ENCODE peak calls at places on chromosomes 5 and 9, in five cellular contexts. P, R, C, U and N are unnamed samples.

GRCh38 chr5:172542651-172543131 is 88.4 kb upstream of the SH3PXD2B start:
- DNase-seq in C (no peak), R (no peak), U (no peak), P (no peak), N (no peak)

GRCh38 chr9:86036555-86036954 is 62.8 kb downstream of the GOLM1 start:
- DNase-seq in U (no peak), C (no peak), P (no peak), R (no peak), N (no peak)

GRCh38 chr5:159764283-159764927 is 151.9 kb upstream of the ADRA1B start:
- DNase-seq in P (no peak), R (no peak), U (peak), C (no peak), N (no peak)

GRCh38 chr5:107672212-107673105 is 1.7 kb upstream of the EFNA5 start:
- DNase-seq in U (peak), R (no peak), P (peak), C (peak), N (peak)

GRCh38 chr9:80085668-80086067 is 513.9 kb downstream of the TLE4 start:
- DNase-seq in U (no peak), R (no peak), C (no peak), P (no peak), N (no peak)

GRCh38 chr5:15260347-15261278 is 239.4 kb upstream of the FBXL7 start:
- DNase-seq in C (no peak), P (no peak), U (no peak), R (no peak), N (no peak)

GRCh38 chr5:83146441-83146840 is 69.1 kb downstream of the XRCC4 start:
- DNase-seq in C (no peak), U (no peak), P (no peak), R (no peak), N (no peak)

GRCh38 chr9:133453651-133454050 is 6.1 kb upstream of the CACFD1 start:
- DNase-seq in R (no peak), U (no peak), P (peak), C (no peak), N (no peak)

GRCh38 chr9:135647897-135648296 is 8.6 kb upstream of the GLT6D1 start:
- DNase-seq in P (no peak), C (no peak), U (no peak), R (no peak), N (no peak)

GRCh38 chr9:95116002-95116819 is 201.3 kb downstream of the FANCC start:
- DNase-seq in U (no peak), C (peak), R (no peak), P (no peak), N (no peak)

GRCh38 chr9:97647996-97648395 is 14.4 kb downstream of the NCBP1 start:
- DNase-seq in C (no peak), R (no peak), U (no peak), P (no peak), N (no peak)

GRCh38 chr5:14133394-14133793 is 9.7 kb upstream of the TRIO start:
- DNase-seq in P (no peak), R (no peak), C (no peak), U (no peak), N (no peak)

GRCh38 chr5:65395526-65396155 is 86.1 kb downstream of the ADAMTS6 start:
- DNase-seq in U (no peak), R (no peak), P (no peak), C (no peak), N (no peak)

GRCh38 chr9:19665146-19665863 is 123.5 kb downstream of the SLC24A2 start:
- DNase-seq in C (no peak), U (no peak), P (no peak), R (no peak), N (no peak)

GRCh38 chr5:179119415-179120170 is 59.4 kb downstream of the ZNF354C start:
- DNase-seq in P (no peak), C (no peak), R (no peak), U (no peak), N (no peak)

GRCh38 chr5:1511037-1511436 is 12.7 kb downstream of the LPCAT1 start:
- DNase-seq in R (no peak), P (no peak), C (no peak), U (no peak), N (no peak)

GRCh38 chr5:34571380-34572041 is 84.6 kb upstream of the RAI14 start:
- DNase-seq in P (no peak), C (no peak), R (no peak), U (peak), N (no peak)

GRCh38 chr5:171355302-171355724 is 32.3 kb upstream of the NPM1 start:
- DNase-seq in P (no peak), U (no peak), R (no peak), C (no peak), N (no peak)

GRCh38 chr9:73204910-73205309 is 53.2 kb downstream of the ANXA1 start:
- DNase-seq in C (no peak), U (no peak), P (no peak), R (no peak), N (no peak)

GRCh38 chr9:132694144-132694543 is 23.9 kb downstream of the GTF3C4 start:
- DNase-seq in C (no peak), R (no peak), P (no peak), U (no peak), N (no peak)

GRCh38 chr5:37197340-37198050 is 51.7 kb downstream of the CPLANE1 start:
- DNase-seq in R (no peak), P (no peak), C (no peak), U (no peak), N (no peak)

GRCh38 chr5:68194405-68194804 is 21.2 kb upstream of the PIK3R1 start:
- DNase-seq in U (no peak), P (no peak), R (no peak), C (no peak), N (no peak)

GRCh38 chr5:20536339-20536738 is 548.3 kb upstream of the CDH18 start:
- DNase-seq in P (no peak), U (no peak), C (no peak), R (no peak), N (no peak)

GRCh38 chr9:87270241-87271234 is 227.1 kb upstream of the DAPK1 start:
- DNase-seq in U (peak), C (no peak), R (no peak), P (no peak), N (peak)